ENCODE peak calls at places on chromosomes 6 and 20, in ten cellular contexts. S is OCI-LY7; N is CD8-positive, alpha-beta memory T cell; C is heart right ventricle; O is stomach; H is type B pancreatic cell; X is NCI-H510A treated with DMSO at 0.1 percent for 48 hours; V is HepG2; M is central memory CD4-positive, alpha-beta T cell; Z is astrocyte of the spinal cord. W is an unnamed sample.

GRCh38 chr6:43901330-43902230 is 131.6 kb downstream of the VEGFA start:
- DNase-seq in S (no peak), N (no peak), C (no peak), O (no peak), H (no peak), X (no peak), V (no peak), M (no peak), Z (no peak), W (no peak)

GRCh38 chr6:165656581-165657324 is 6.3 kb downstream of the PDE10A start:
- DNase-seq in S (no peak), N (no peak), C (no peak), O (no peak), H (no peak), X (no peak), V (no peak), M (no peak), Z (no peak), W (no peak)

GRCh38 chr6:109442393-109442924 is 1.9 kb downstream of the SMPD2 start:
- DNase-seq in S (no peak), N (no peak), C (no peak), O (peak; percentile 17), H (no peak), X (no peak), V (no peak), M (no peak), Z (no peak), W (no peak)

GRCh38 chr20:46951405-46951804 is 56.8 kb downstream of the EYA2 start:
- DNase-seq in S (no peak), N (no peak), C (no peak), O (no peak), H (no peak), X (no peak), V (no peak), M (no peak), Z (peak; percentile 50), W (no peak)

GRCh38 chr20:47262365-47263013 is 94.0 kb downstream of the ZMYND8 start:
- DNase-seq in S (peak; percentile 93), N (no peak), C (no peak), O (no peak), H (no peak), X (no peak), V (no peak), M (no peak), Z (no peak), W (no peak)

GRCh38 chr6:2209226-2209809 is 36.1 kb downstream of the GMDS start:
- DNase-seq in S (peak; percentile 59), N (no peak), C (peak; percentile 20), O (peak; percentile 70), H (no peak), X (peak; percentile 40), V (peak; percentile 72), M (no peak), Z (peak; percentile 22), W (no peak)

GRCh38 chr6:85574932-85575598 is 18.6 kb downstream of the SNX14 start:
- DNase-seq in S (no peak), N (no peak), C (no peak), O (no peak), H (no peak), X (no peak), V (peak; percentile 52), M (no peak), Z (peak; percentile 67), W (no peak)

GRCh38 chr6:80932364-80932763 is 820.1 kb downstream of the TENT5A start:
- DNase-seq in S (no peak), N (no peak), C (no peak), O (no peak), H (no peak), X (no peak), V (no peak), M (no peak), Z (peak; percentile 70), W (no peak)

GRCh38 chr6:163393923-163394322 is 20.6 kb upstream of the QKI start:
- DNase-seq in S (no peak), N (no peak), C (no peak), O (no peak), H (no peak), X (no peak), V (no peak), M (no peak), Z (no peak), W (no peak)

GRCh38 chr6:143941852-143942627 is 66.0 kb downstream of the PLAGL1 start:
- DNase-seq in S (peak; percentile 57), N (peak; percentile 37), C (no peak), O (peak; percentile 52), H (no peak), X (no peak), V (peak; percentile 81), M (peak; percentile 7), Z (peak; percentile 52), W (peak; percentile 47)

GRCh38 chr6:25218346-25218745 is 60.8 kb upstream of the CARMIL1 start:
- DNase-seq in S (no peak), N (no peak), C (no peak), O (no peak), H (no peak), X (no peak), V (no peak), M (no peak), Z (no peak), W (no peak)

GRCh38 chr20:23291575-23292240 is 58.9 kb upstream of the NXT1 start:
- DNase-seq in S (no peak), N (no peak), C (no peak), O (no peak), H (no peak), X (no peak), V (no peak), M (no peak), Z (no peak), W (no peak)

GRCh38 chr20:45014671-45015415 is 48.5 kb downstream of the STK4 start:
- DNase-seq in S (no peak), N (no peak), C (no peak), O (no peak), H (no peak), X (no peak), V (no peak), M (no peak), Z (peak; percentile 24), W (no peak)

GRCh38 chr6:33685411-33686224 is 25.9 kb downstream of the UQCC2 start:
- DNase-seq in S (no peak), N (no peak), C (no peak), O (no peak), H (no peak), X (no peak), V (no peak), M (no peak), Z (no peak), W (no peak)

GRCh38 chr6:17865243-17865642 is 122.2 kb downstream of the KIF13A start:
- DNase-seq in S (no peak), N (no peak), C (no peak), O (no peak), H (no peak), X (peak; percentile 29), V (no peak), M (no peak), Z (no peak), W (no peak)

GRCh38 chr6:83119742-83120300 is 52.4 kb downstream of the DOP1A start:
- DNase-seq in S (no peak), N (no peak), C (no peak), O (no peak), H (no peak), X (no peak), V (no peak), M (no peak), Z (no peak), W (no peak)

GRCh38 chr6:150651808-150652473 is 52.3 kb downstream of the PLEKHG1 start:
- DNase-seq in S (no peak), N (no peak), C (no peak), O (no peak), H (no peak), X (no peak), V (no peak), M (no peak), Z (no peak), W (no peak)